ENCODE peak calls at places on chromosomes 11 and 22, in ten cellular contexts. M is aorta; B is left ventricle myocardium inferior; L is sigmoid colon; I is hepatocyte; X is ovary; E is HCT116; J is effector memory CD4-positive, alpha-beta T cell; T is CD4-positive, alpha-beta memory T cell; R is GM23248. N is an unnamed sample.

GRCh38 chr11:69403556-69404215 is 77.8 kb upstream of the LINC01488 start:
- DNase-seq in M (no peak), B (no peak), L (no peak), I (peak; percentile 50), X (no peak), E (no peak), J (no peak), T (no peak), R (peak; percentile 53), N (no peak)

GRCh38 chr22:32348031-32348611 is 9.5 kb upstream of the RFPL3 start:
- DNase-seq in M (peak; percentile 46), B (no peak), L (no peak), I (no peak), X (no peak), E (no peak), J (no peak), T (no peak), R (no peak), N (no peak)

GRCh38 chr11:126359431-126360048 is 4.1 kb downstream of the ST3GAL4 start:
- DNase-seq in M (peak; percentile 84), B (peak; percentile 82), L (peak; percentile 92), I (peak; percentile 73), X (peak; percentile 95), E (no peak), J (no peak), T (no peak), R (peak; percentile 86), N (no peak)

GRCh38 chr22:42399315-42400271 is 32.6 kb downstream of the NFAM1 start:
- DNase-seq in M (no peak), B (peak; percentile 27), L (no peak), I (peak; percentile 58), X (peak; percentile 27), E (no peak), J (no peak), T (no peak), R (no peak), N (no peak)

GRCh38 chr22:50141891-50142363 is 28.6 kb upstream of the PANX2 start:
- DNase-seq in M (peak; percentile 17), B (no peak), L (peak; percentile 22), I (no peak), X (no peak), E (no peak), J (no peak), T (no peak), R (no peak), N (no peak)

GRCh38 chr11:11813288-11813962 is 28.3 kb upstream of the USP47 start:
- DNase-seq in M (peak; percentile 73), B (no peak), L (peak; percentile 78), I (peak; percentile 82), X (no peak), E (peak; percentile 31), J (no peak), T (no peak), R (peak; percentile 97), N (no peak)

GRCh38 chr11:1930448-1930802 is 10.9 kb downstream of the TNNT3 start:
- DNase-seq in M (no peak), B (no peak), L (no peak), I (no peak), X (no peak), E (no peak), J (no peak), T (no peak), R (no peak), N (no peak)

GRCh38 chr11:102163368-102163767 is 53.1 kb downstream of the YAP1 start:
- DNase-seq in M (no peak), B (no peak), L (no peak), I (no peak), X (no peak), E (no peak), J (no peak), T (no peak), R (no peak), N (no peak)

GRCh38 chr11:79076526-79077115 is 364.2 kb downstream of the TENM4 start:
- DNase-seq in M (peak; percentile 78), B (peak; percentile 50), L (no peak), I (peak; percentile 50), X (no peak), E (peak; percentile 32), J (no peak), T (no peak), R (peak; percentile 61), N (no peak)

GRCh38 chr11:2399488-2400068 is 972 bp upstream of the TSSC4 start:
- DNase-seq in M (peak; percentile 84), B (no peak), L (no peak), I (no peak), X (no peak), E (no peak), J (no peak), T (no peak), R (peak; percentile 64), N (no peak)

GRCh38 chr11:6505577-6506240 is 8.6 kb downstream of the DNHD1 start:
- DNase-seq in M (no peak), B (no peak), L (no peak), I (peak; percentile 62), X (no peak), E (peak; percentile 40), J (no peak), T (peak; percentile 27), R (peak; percentile 86), N (no peak)

GRCh38 chr11:2914475-2915195 is 14.6 kb downstream of the PHLDA2 start:
- DNase-seq in M (no peak), B (peak; percentile 76), L (no peak), I (no peak), X (no peak), E (no peak), J (no peak), T (no peak), R (no peak), N (no peak)

GRCh38 chr11:2310786-2311455 is 9.1 kb downstream of the TSPAN32 start:
- DNase-seq in M (peak; percentile 53), B (no peak), L (peak; percentile 64), I (no peak), X (no peak), E (no peak), J (no peak), T (no peak), R (no peak), N (no peak)

GRCh38 chr11:117993988-117994741 is 8.0 kb downstream of the IL10RA start:
- DNase-seq in M (no peak), B (peak; percentile 48), L (peak; percentile 75), I (peak; percentile 34), X (no peak), E (no peak), J (no peak), T (no peak), R (no peak), N (no peak)

DNA sequence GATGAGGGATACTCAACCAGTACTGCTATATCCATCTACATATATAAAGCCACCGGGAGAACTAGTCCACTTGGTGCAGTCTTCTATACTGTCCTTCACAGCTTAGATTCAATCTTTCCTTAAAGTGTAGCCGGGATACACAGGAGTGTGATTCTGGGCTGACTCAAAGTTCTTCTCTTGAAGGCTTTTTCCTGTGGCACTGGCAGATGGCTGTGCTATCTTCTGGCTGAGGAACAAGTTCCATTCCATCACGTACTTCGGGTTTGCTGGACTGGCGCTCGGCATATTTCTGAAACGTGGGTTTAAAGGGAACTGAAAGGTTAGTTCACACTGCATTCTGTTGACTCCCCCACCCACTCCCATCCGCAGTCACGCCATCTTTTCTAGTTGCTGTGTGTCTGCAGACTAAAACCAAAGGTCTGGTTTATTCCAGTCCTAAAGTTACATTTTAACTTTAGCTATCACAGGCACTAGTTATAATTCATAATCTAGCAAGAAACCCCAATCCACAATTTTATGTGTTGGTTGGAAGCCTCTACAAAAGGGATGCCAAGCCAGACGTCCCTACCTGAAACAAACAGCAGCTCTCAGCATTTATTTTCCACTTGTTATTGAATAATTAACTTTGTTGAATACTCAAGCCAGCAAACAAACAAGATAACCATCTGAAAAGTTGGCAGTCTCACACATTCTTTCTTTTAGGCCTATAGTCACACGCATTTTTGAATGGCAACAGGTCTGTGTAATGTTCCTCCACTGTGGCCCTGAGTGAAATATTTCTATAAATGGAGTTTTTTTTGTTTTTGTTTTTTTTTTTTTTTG is 7.5 kb upstream of the C11orf65 start:
- DNase-seq in M (no peak), B (no peak), L (no peak), I (no peak), X (no peak), E (no peak), J (no peak), T (no peak), R (no peak), N (no peak)
- H3K27ac ChIP-seq in M (no peak overlapping the region), B (peak overlapping the region; percentile 69), L (no peak overlapping the region), I (no peak overlapping the region), X (no peak overlapping the region), E (no peak overlapping the region), J (no peak overlapping the region), T (no peak overlapping the region), R (no peak overlapping the region), N (no peak overlapping the region)

GRCh38 chr22:23277583-23278295 is 97.4 kb downstream of the BCR start:
- DNase-seq in M (no peak), B (no peak), L (no peak), I (no peak), X (no peak), E (no peak), J (no peak), T (no peak), R (no peak), N (no peak)
- H3K4me1 ChIP-seq in M (no peaks in the 10 kb centered on the region), B (peaks cover 34% of the 10 kb centered on the region), L (no peaks in the 10 kb centered on the region), I (peaks cover 3% of the 10 kb centered on the region), X (peaks cover 1% of the 10 kb centered on the region), E (peaks cover 21% of the 10 kb centered on the region), J (peaks cover 6% of the 10 kb centered on the region), T (peaks cover 11% of the 10 kb centered on the region), R (peaks cover 15% of the 10 kb centered on the region), N (peaks cover 28% of the 10 kb centered on the region)

GRCh38 chr22:19761500-19762314 is 1.1 kb downstream of the TBX1 start:
- DNase-seq in M (no peak), B (no peak), L (no peak), I (no peak), X (no peak), E (no peak), J (no peak), T (no peak), R (peak; percentile 65), N (no peak)
- H3K27me3 ChIP-seq in M (no peaks in the 10 kb centered on the region), B (peaks cover 94% of the 10 kb centered on the region), L (peaks cover 44% of the 10 kb centered on the region), I (peaks cover 91% of the 10 kb centered on the region), X (peaks cover 4% of the 10 kb centered on the region), E (no peaks in the 10 kb centered on the region), J (peaks cover 36% of the 10 kb centered on the region), T (peaks cover 24% of the 10 kb centered on the region), R (no peaks in the 10 kb centered on the region), N (peaks cover 11% of the 10 kb centered on the region)

GRCh38 chr11:8768625-8769333 is 86.2 kb downstream of the RPL27A start:
- DNase-seq in M (no peak), B (peak; percentile 62), L (no peak), I (peak; percentile 59), X (no peak), E (peak; percentile 72), J (no peak), T (no peak), R (peak; percentile 87), N (no peak)

GRCh38 chr11:8766043-8766992 is 83.7 kb downstream of the RPL27A start:
- DNase-seq in M (no peak), B (no peak), L (no peak), I (no peak), X (no peak), E (no peak), J (no peak), T (no peak), R (peak; percentile 85), N (no peak)

GRCh38 chr11:8765294-8765693 is 82.7 kb downstream of the RPL27A start:
- DNase-seq in M (no peak), B (no peak), L (no peak), I (peak; percentile 45), X (no peak), E (no peak), J (no peak), T (no peak), R (peak; percentile 76), N (no peak)

GRCh38 chr11:8767466-8768142 is 85.0 kb downstream of the RPL27A start:
- DNase-seq in M (no peak), B (no peak), L (no peak), I (no peak), X (no peak), E (no peak), J (no peak), T (no peak), R (peak; percentile 82), N (no peak)

GRCh38 chr11:8766993-8767374 is 84.4 kb downstream of the RPL27A start:
- DNase-seq in M (no peak), B (no peak), L (no peak), I (no peak), X (no peak), E (no peak), J (no peak), T (no peak), R (no peak), N (no peak)
- H3K27ac ChIP-seq in M (no peak overlapping the region), B (peak overlapping the region; percentile 87), L (peak overlapping the region; percentile 90), I (no peak overlapping the region), X (no peak overlapping the region), E (peak overlapping the region; percentile 66), J (no peak overlapping the region), T (no peak overlapping the region), R (peak overlapping the region; percentile 86), N (peak overlapping the region; percentile 86)